ENCODE peak calls at places on chromosomes 1 and 21, in five cellular contexts. G, P, V, K and M are unnamed samples.

GRCh38 chr1:93573940-93574469 is 107.6 kb downstream of the BCAR3 start:
- DNase-seq in G (no peak), P (no peak), V (no peak), K (no peak), M (no peak)

GRCh38 chr1:31152181-31152768 is 86.8 kb upstream of the PUM1 start:
- DNase-seq in G (no peak), P (no peak), V (no peak), K (no peak), M (no peak)

GRCh38 chr1:112196008-112196588 is 199.9 kb upstream of the CTTNBP2NL start:
- DNase-seq in G (no peak), P (no peak), V (no peak), K (no peak), M (no peak)

GRCh38 chr1:201126832-201127754 is at the start of gene ASCL5:
- DNase-seq in G (peak; percentile 30), P (no peak), V (no peak), K (peak; percentile 72), M (no peak)

GRCh38 chr1:173869108-173869359 is 854 bp downstream of the ZBTB37 start:
- DNase-seq in G (no peak), P (no peak), V (no peak), K (no peak), M (no peak)

GRCh38 chr1:33435096-33435820 is 4.4 kb upstream of the PHC2 start:
- DNase-seq in G (no peak), P (no peak), V (no peak), K (no peak), M (no peak)

GRCh38 chr1:31600641-31601040 is 16.8 kb upstream of the HCRTR1 start:
- DNase-seq in G (no peak), P (no peak), V (no peak), K (no peak), M (no peak)

GRCh38 chr1:112722601-112723510 is 7.7 kb upstream of the PPM1J start:
- DNase-seq in G (no peak), P (no peak), V (no peak), K (no peak), M (peak; percentile 62)

GRCh38 chr1:107599220-107599619 is 365.8 kb downstream of the VAV3 start:
- DNase-seq in G (no peak), P (no peak), V (no peak), K (no peak), M (no peak)

GRCh38 chr21:45324430-45325205 is 36.9 kb upstream of the POFUT2 start:
- DNase-seq in G (no peak), P (no peak), V (peak; percentile 53), K (no peak), M (peak; percentile 60)

GRCh38 chr1:58576727-58577675 is at the start of gene TACSTD2:
- DNase-seq in G (peak; percentile 66), P (no peak), V (peak; percentile 62), K (no peak), M (peak; percentile 34)

GRCh38 chr1:179742717-179743678 is at the start of gene FAM163A:
- DNase-seq in G (peak; percentile 6), P (no peak), V (no peak), K (no peak), M (peak; percentile 52)

GRCh38 chr1:44276006-44276405 is 62.7 kb downstream of the DMAP1 start:
- DNase-seq in G (no peak), P (no peak), V (no peak), K (no peak), M (no peak)

GRCh38 chr1:12047120-12047876 is 15.8 kb upstream of the TNFRSF8 start:
- DNase-seq in G (peak; percentile 14), P (peak; percentile 71), V (no peak), K (no peak), M (no peak)

GRCh38 chr1:202628646-202629215 is 81.5 kb downstream of the SYT2 start:
- DNase-seq in G (no peak), P (no peak), V (no peak), K (no peak), M (no peak)

GRCh38 chr1:25356848-25357247 is 18.7 kb downstream of the TMEM50A start:
- DNase-seq in G (no peak), P (no peak), V (no peak), K (no peak), M (no peak)

GRCh38 chr1:108121361-108122143 is 78.6 kb downstream of the SLC25A24 start:
- DNase-seq in G (no peak), P (no peak), V (no peak), K (no peak), M (peak; percentile 34)

GRCh38 chr1:112386786-112387346 is 9.1 kb upstream of the CTTNBP2NL start:
- DNase-seq in G (no peak), P (no peak), V (no peak), K (no peak), M (no peak)

GRCh38 chr1:181630398-181630797 is 147.1 kb downstream of the CACNA1E start:
- DNase-seq in G (no peak), P (no peak), V (no peak), K (no peak), M (no peak)

GRCh38 chr1:6889875-6890480 is 104.7 kb downstream of the CAMTA1 start:
- DNase-seq in G (peak; percentile 71), P (peak; percentile 22), V (peak; percentile 73), K (peak; percentile 44), M (peak; percentile 59)

GRCh38 chr1:244048566-244049141 is 2.4 kb upstream of the ZBTB18 start:
- DNase-seq in G (no peak), P (no peak), V (no peak), K (no peak), M (no peak)

GRCh38 chr1:29370067-29370466 is 133.7 kb downstream of the PTPRU start:
- DNase-seq in G (no peak), P (no peak), V (no peak), K (no peak), M (no peak)

GRCh38 chr1:64163972-64164371 is 39.5 kb upstream of the UBE2U start:
- DNase-seq in G (no peak), P (no peak), V (no peak), K (no peak), M (no peak)

GRCh38 chr1:115465802-115466363 is 127.8 kb upstream of the NGF start:
- DNase-seq in G (no peak), P (no peak), V (no peak), K (no peak), M (no peak)

GRCh38 chr1:161019767-161020572 is 982 bp downstream of the F11R start:
- DNase-seq in G (no peak), P (no peak), V (no peak), K (no peak), M (no peak)

GRCh38 chr1:231695439-231696255 is 69.1 kb downstream of the DISC1 start:
- DNase-seq in G (no peak), P (no peak), V (no peak), K (no peak), M (peak; percentile 57)

GRCh38 chr1:23814016-23814415 is 11.2 kb downstream of the HMGCL start:
- DNase-seq in G (no peak), P (no peak), V (no peak), K (no peak), M (no peak)

GRCh38 chr1:217981430-217981829 is 303.7 kb upstream of the RRP15 start:
- DNase-seq in G (no peak), P (no peak), V (no peak), K (no peak), M (no peak)

GRCh38 chr1:66546045-66546810 is 12.3 kb downstream of the SGIP1 start:
- DNase-seq in G (no peak), P (no peak), V (no peak), K (no peak), M (no peak)

GRCh38 chr21:45052960-45053359 is 21.4 kb upstream of the ADARB1 start:
- DNase-seq in G (no peak), P (no peak), V (no peak), K (no peak), M (no peak)

GRCh38 chr1:224534731-224535130 is 81.4 kb upstream of the CNIH3 start:
- DNase-seq in G (no peak), P (no peak), V (no peak), K (no peak), M (no peak)

GRCh38 chr1:229224308-229224707 is 46.6 kb upstream of the RAB4A start:
- DNase-seq in G (no peak), P (no peak), V (no peak), K (no peak), M (no peak)

GRCh38 chr1:209400351-209401220 is 182.9 kb upstream of the CAMK1G start:
- DNase-seq in G (no peak), P (no peak), V (no peak), K (no peak), M (no peak)

GRCh38 chr1:53359934-53360276 is 32.0 kb upstream of the LRP8 start:
- DNase-seq in G (no peak), P (no peak), V (peak; percentile 4), K (no peak), M (no peak)